ENCODE peak calls at places on chromosomes 16 and 17, in nine cellular contexts. One of them, this sample, is unnamed.

GRCh38 chr16:17365591-17366298 is 105.0 kb downstream of the XYLT1 start:
- DNase-seq in GM06990: no peak
- DNase-seq in GM23338: no peak
- DNase-seq in ascending aorta: no peak
- DNase-seq in fibroblast of mammary gland: peak
- DNase-seq in A549: no peak
- DNase-seq in type B pancreatic cell: no peak
- DNase-seq in endothelial cell: no peak
- DNase-seq in transverse colon: no peak
- DNase-seq in this sample: no peak

GRCh38 chr17:2468270-2468669 is 43.4 kb downstream of the METTL16 start:
- DNase-seq in GM06990: no peak
- DNase-seq in A549: no peak
- DNase-seq in fibroblast of mammary gland: peak
- DNase-seq in transverse colon: no peak
- DNase-seq in endothelial cell: no peak
- DNase-seq in GM23338: no peak
- DNase-seq in ascending aorta: no peak
- DNase-seq in type B pancreatic cell: no peak
- DNase-seq in this sample: no peak

GRCh38 chr16:66223176-66223780 is 143.2 kb upstream of the CDH5 start:
- DNase-seq in type B pancreatic cell: no peak
- DNase-seq in GM23338: no peak
- DNase-seq in A549: no peak
- DNase-seq in GM06990: no peak
- DNase-seq in ascending aorta: no peak
- DNase-seq in fibroblast of mammary gland: peak
- DNase-seq in endothelial cell: no peak
- DNase-seq in transverse colon: no peak
- DNase-seq in this sample: no peak

GRCh38 chr17:79915850-79916430 is 76.7 kb upstream of the CBX4 start:
- DNase-seq in transverse colon: peak
- DNase-seq in type B pancreatic cell: no peak
- DNase-seq in GM06990: no peak
- DNase-seq in ascending aorta: no peak
- DNase-seq in GM23338: peak
- DNase-seq in fibroblast of mammary gland: peak
- DNase-seq in endothelial cell: no peak
- DNase-seq in A549: peak
- DNase-seq in this sample: no peak

GRCh38 chr17:82924812-82925211 is 85.0 kb upstream of the ZNF750 start:
- DNase-seq in endothelial cell: no peak
- DNase-seq in type B pancreatic cell: no peak
- DNase-seq in ascending aorta: no peak
- DNase-seq in transverse colon: no peak
- DNase-seq in GM23338: no peak
- DNase-seq in A549: no peak
- DNase-seq in GM06990: no peak
- DNase-seq in fibroblast of mammary gland: no peak
- DNase-seq in this sample: no peak

GRCh38 chr16:86083382-86084002 is 184.5 kb downstream of the IRF8 start:
- DNase-seq in type B pancreatic cell: no peak
- DNase-seq in ascending aorta: no peak
- DNase-seq in GM23338: no peak
- DNase-seq in fibroblast of mammary gland: no peak
- DNase-seq in endothelial cell: no peak
- DNase-seq in GM06990: no peak
- DNase-seq in A549: no peak
- DNase-seq in transverse colon: no peak
- DNase-seq in this sample: no peak

GRCh38 chr16:67551091-67551490 is 11.2 kb upstream of the CTCF start:
- DNase-seq in fibroblast of mammary gland: no peak
- DNase-seq in GM23338: no peak
- DNase-seq in ascending aorta: no peak
- DNase-seq in A549: no peak
- DNase-seq in endothelial cell: no peak
- DNase-seq in type B pancreatic cell: no peak
- DNase-seq in transverse colon: no peak
- DNase-seq in GM06990: no peak
- DNase-seq in this sample: no peak

GRCh38 chr17:17084941-17085340 is 42.7 kb downstream of the MPRIP start:
- DNase-seq in A549: no peak
- DNase-seq in ascending aorta: no peak
- DNase-seq in type B pancreatic cell: no peak
- DNase-seq in GM23338: no peak
- DNase-seq in transverse colon: peak
- DNase-seq in GM06990: no peak
- DNase-seq in fibroblast of mammary gland: no peak
- DNase-seq in endothelial cell: no peak
- DNase-seq in this sample: no peak

DNA sequence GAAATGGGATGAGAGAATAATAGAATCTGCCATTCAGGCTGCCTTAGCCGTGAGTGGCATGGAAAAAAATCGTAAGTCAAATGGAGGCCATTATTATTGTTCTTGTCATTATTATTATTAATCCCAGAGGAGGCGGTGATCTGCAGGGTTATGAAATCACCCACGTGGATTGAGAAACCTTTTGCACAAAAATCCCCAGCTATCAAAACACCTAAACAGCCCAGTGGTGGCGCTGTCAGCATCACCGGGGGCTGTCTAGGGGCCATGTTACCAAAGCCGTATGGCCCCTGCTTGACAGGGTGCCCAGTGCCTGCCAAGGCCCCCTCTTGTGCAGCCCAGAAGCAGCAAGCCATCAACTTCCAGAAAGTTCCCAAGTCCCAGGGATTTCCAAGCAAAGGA is 25.2 kb downstream of the CNGB1 start:
- DNase-seq in GM06990: no peak
- DNase-seq in fibroblast of mammary gland: no peak
- DNase-seq in endothelial cell: no peak
- DNase-seq in ascending aorta: no peak
- DNase-seq in GM23338: peak
- DNase-seq in type B pancreatic cell: no peak
- DNase-seq in A549: no peak
- DNase-seq in transverse colon: no peak
- DNase-seq in this sample: no peak
- TF ChIP-seq CTCF in GM06990: peak
- TF ChIP-seq CTCF in fibroblast of mammary gland: no peak
- TF ChIP-seq CTCF in endothelial cell: no peak
- TF ChIP-seq CTCF in ascending aorta: no peak
- TF ChIP-seq CTCF in GM23338: peak
- TF ChIP-seq CTCF in type B pancreatic cell: no peak
- TF ChIP-seq CTCF in A549: no peak
- TF ChIP-seq CTCF in transverse colon: no peak
- TF ChIP-seq CTCF in this sample: no peak

GRCh38 chr17:59366040-59366757 is 34.7 kb downstream of the YPEL2 start:
- DNase-seq in GM23338: peak
- DNase-seq in transverse colon: no peak
- DNase-seq in A549: no peak
- DNase-seq in fibroblast of mammary gland: no peak
- DNase-seq in type B pancreatic cell: no peak
- DNase-seq in ascending aorta: no peak
- DNase-seq in GM06990: no peak
- DNase-seq in endothelial cell: no peak
- DNase-seq in this sample: no peak
- TF ChIP-seq CTCF in GM23338: no peak
- TF ChIP-seq CTCF in transverse colon: no peak
- TF ChIP-seq CTCF in A549: no peak
- TF ChIP-seq CTCF in fibroblast of mammary gland: no peak
- TF ChIP-seq CTCF in type B pancreatic cell: peak
- TF ChIP-seq CTCF in ascending aorta: no peak
- TF ChIP-seq CTCF in GM06990: no peak
- TF ChIP-seq CTCF in endothelial cell: no peak
- TF ChIP-seq CTCF in this sample: no peak

DNA sequence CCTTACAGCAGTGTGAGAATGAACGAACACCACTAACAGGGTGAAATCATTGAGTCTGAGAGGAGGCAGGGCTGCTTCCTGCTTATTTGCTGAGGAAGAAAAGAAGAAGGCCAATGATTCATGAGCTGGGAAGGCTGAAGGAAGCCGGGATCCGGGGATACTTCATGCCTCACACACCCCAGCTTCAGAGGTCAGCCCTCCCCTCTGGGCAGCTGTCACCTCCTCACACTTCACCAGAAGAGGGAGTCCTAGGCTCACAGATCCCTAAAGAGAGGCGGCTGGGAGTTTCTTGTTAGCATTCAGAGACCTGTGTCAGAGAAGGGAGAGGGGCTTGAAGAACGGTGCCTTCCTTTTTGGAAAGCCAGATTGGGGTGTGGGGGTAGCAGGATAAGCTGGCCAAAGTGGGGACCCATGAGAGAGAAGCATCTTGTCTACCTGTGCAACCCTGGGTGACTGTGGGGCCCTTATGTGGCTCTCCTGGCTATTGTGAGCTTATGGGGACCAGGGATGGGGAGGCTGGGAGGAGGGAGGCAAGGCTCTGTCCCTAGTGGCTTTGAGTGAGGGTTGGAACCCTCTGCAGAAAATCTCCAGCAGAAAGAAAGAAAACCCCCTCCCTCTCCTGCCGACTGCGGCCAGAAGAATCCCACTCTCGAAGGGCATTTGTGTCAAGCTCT is 94.6 kb downstream of the RGS9 start:
- DNase-seq in fibroblast of mammary gland: peak
- DNase-seq in transverse colon: peak
- DNase-seq in A549: peak
- DNase-seq in endothelial cell: peak
- DNase-seq in GM06990: no peak
- DNase-seq in ascending aorta: no peak
- DNase-seq in GM23338: peak
- DNase-seq in type B pancreatic cell: no peak
- DNase-seq in this sample: no peak
- TF ChIP-seq CTCF in fibroblast of mammary gland: peak
- TF ChIP-seq CTCF in transverse colon: peak
- TF ChIP-seq CTCF in A549: peak
- TF ChIP-seq CTCF in endothelial cell: peak
- TF ChIP-seq CTCF in GM06990: peak
- TF ChIP-seq CTCF in ascending aorta: peak
- TF ChIP-seq CTCF in GM23338: peak
- TF ChIP-seq CTCF in type B pancreatic cell: peak
- TF ChIP-seq CTCF in this sample: peak

GRCh38 chr17:28718317-28718672 is 627 bp upstream of the RAB34 start:
- DNase-seq in transverse colon: no peak
- DNase-seq in A549: no peak
- DNase-seq in GM23338: peak
- DNase-seq in ascending aorta: no peak
- DNase-seq in type B pancreatic cell: no peak
- DNase-seq in GM06990: no peak
- DNase-seq in fibroblast of mammary gland: no peak
- DNase-seq in endothelial cell: no peak
- DNase-seq in this sample: no peak

GRCh38 chr17:28718990-28719433 is 773 bp upstream of the RPL23A start:
- DNase-seq in GM23338: no peak
- DNase-seq in A549: no peak
- DNase-seq in transverse colon: no peak
- DNase-seq in fibroblast of mammary gland: no peak
- DNase-seq in endothelial cell: peak
- DNase-seq in type B pancreatic cell: no peak
- DNase-seq in ascending aorta: no peak
- DNase-seq in GM06990: no peak
- DNase-seq in this sample: no peak

GRCh38 chr17:28722413-28723158 is 2.8 kb downstream of the RPL23A start:
- DNase-seq in GM23338: no peak
- DNase-seq in GM06990: no peak
- DNase-seq in endothelial cell: no peak
- DNase-seq in transverse colon: no peak
- DNase-seq in type B pancreatic cell: no peak
- DNase-seq in A549: no peak
- DNase-seq in fibroblast of mammary gland: no peak
- DNase-seq in ascending aorta: no peak
- DNase-seq in this sample: no peak

GRCh38 chr17:28717578-28718316 is at the start of gene RAB34:
- DNase-seq in ascending aorta: peak
- DNase-seq in type B pancreatic cell: peak
- DNase-seq in endothelial cell: peak
- DNase-seq in GM23338: peak
- DNase-seq in fibroblast of mammary gland: peak
- DNase-seq in transverse colon: peak
- DNase-seq in GM06990: peak
- DNase-seq in A549: peak
- DNase-seq in this sample: no peak

DNA sequence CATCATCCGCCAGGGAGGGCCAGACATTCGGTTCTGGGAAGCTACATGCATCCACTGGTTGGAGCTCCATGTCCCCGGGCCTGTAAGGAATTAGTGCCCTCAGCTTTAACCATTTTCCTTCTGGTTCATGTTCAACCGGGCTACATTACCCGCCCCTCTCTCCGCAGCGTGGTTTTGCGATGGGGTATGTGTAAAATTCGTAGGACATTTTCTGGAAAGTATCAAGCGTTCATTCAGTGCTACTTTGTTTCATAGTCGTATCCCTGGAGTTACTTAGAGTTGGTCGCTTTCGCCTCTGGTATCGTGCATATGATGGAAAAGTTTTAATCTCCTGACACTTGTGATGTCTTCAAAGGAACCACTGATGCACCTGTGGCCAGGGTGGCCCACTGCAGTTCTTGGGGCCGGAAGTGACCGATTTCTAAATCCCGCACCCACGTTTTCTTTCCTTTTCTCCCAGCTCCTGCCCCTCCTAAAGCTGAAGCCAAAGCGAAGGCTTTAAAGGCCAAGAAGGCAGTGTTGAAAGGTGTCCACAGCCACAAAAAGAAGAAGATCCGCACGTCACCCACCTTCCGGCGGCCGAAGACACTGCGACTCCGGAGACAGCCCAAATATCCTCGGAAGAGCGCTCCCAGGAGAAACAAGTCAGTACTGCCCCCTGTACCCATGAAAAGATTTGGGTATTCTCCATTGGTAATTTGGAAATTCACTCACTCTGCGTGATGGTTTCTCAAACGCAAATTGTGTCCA is 637 bp downstream of the RPL23A start:
- DNase-seq in fibroblast of mammary gland: no peak
- DNase-seq in GM06990: no peak
- DNase-seq in ascending aorta: no peak
- DNase-seq in type B pancreatic cell: no peak
- DNase-seq in A549: no peak
- DNase-seq in GM23338: no peak
- DNase-seq in transverse colon: no peak
- DNase-seq in endothelial cell: no peak
- DNase-seq in this sample: no peak
- TF ChIP-seq CTCF in fibroblast of mammary gland: no peak
- TF ChIP-seq CTCF in GM06990: no peak
- TF ChIP-seq CTCF in ascending aorta: no peak
- TF ChIP-seq CTCF in type B pancreatic cell: peak
- TF ChIP-seq CTCF in A549: no peak
- TF ChIP-seq CTCF in GM23338: no peak
- TF ChIP-seq CTCF in transverse colon: no peak
- TF ChIP-seq CTCF in endothelial cell: peak
- TF ChIP-seq CTCF in this sample: no peak